ENCODE peak calls at places on chromosomes 6 and 20, in five cellular contexts. W, V, X, N and T are unnamed samples.
A peak's percentile ranks its signal among the peaks of the same experiment; 100 is the strongest.

GRCh38 chr20:5535211-5535756 is 214.9 kb upstream of the SHLD1 start:
- DNase-seq in W (no peak), X (peak; percentile 98), N (no peak), V (peak; percentile 90), T (peak; percentile 75)

GRCh38 chr20:8127553-8128255 is 4.4 kb upstream of the PLCB1 start:
- DNase-seq in V (no peak), N (no peak), W (no peak), X (no peak), T (peak; percentile 39)

GRCh38 chr6:162474722-162475121 is 252.8 kb downstream of the PRKN start:
- DNase-seq in X (no peak), V (no peak), N (no peak), W (no peak), T (no peak)

GRCh38 chr20:33893314-33893713 is 82.2 kb downstream of the CHMP4B start:
- DNase-seq in V (no peak), X (peak; percentile 43), N (no peak), W (no peak), T (peak; percentile 90)

GRCh38 chr6:138503881-138504680 is 4.8 kb upstream of the NHSL1 start:
- DNase-seq in X (no peak), N (no peak), V (no peak), W (no peak), T (no peak)

GRCh38 chr6:122736166-122736565 is 43.4 kb upstream of the FABP7 start:
- DNase-seq in W (no peak), N (no peak), V (no peak), X (no peak), T (no peak)

GRCh38 chr20:40952231-40952630 is 76.4 kb upstream of the TOP1 start:
- DNase-seq in W (no peak), X (no peak), V (peak; percentile 31), N (peak; percentile 17), T (no peak)

GRCh38 chr20:24736844-24737211 is 212.2 kb upstream of the CST7 start:
- DNase-seq in X (no peak), V (no peak), N (no peak), W (no peak), T (no peak)

GRCh38 chr6:154998855-154999254 is 3.7 kb downstream of the TIAM2 start:
- DNase-seq in X (no peak), V (no peak), W (no peak), N (no peak), T (no peak)

GRCh38 chr6:7165002-7165735 is 57.4 kb downstream of the RREB1 start:
- DNase-seq in W (no peak), X (peak; percentile 58), V (no peak), N (no peak), T (peak; percentile 61)

GRCh38 chr6:16872543-16873230 is 111.4 kb upstream of the ATXN1 start:
- DNase-seq in X (no peak), V (no peak), N (no peak), W (no peak), T (no peak)

GRCh38 chr6:111951439-111952140 is 78.3 kb upstream of the FYN start:
- DNase-seq in N (no peak), W (no peak), V (no peak), X (no peak), T (no peak)

GRCh38 chr6:139449611-139450000 is 75.2 kb upstream of the CITED2 start:
- DNase-seq in W (no peak), N (no peak), V (peak; percentile 39), X (peak; percentile 71), T (peak; percentile 45)

GRCh38 chr6:161138545-161139303 is 135.1 kb downstream of the AGPAT4 start:
- DNase-seq in N (no peak), W (no peak), V (no peak), X (no peak), T (no peak)

GRCh38 chr6:83273596-83273995 is 80.4 kb downstream of the RWDD2A start:
- DNase-seq in N (no peak), V (no peak), X (peak; percentile 35), W (no peak), T (peak; percentile 16)

GRCh38 chr20:58065508-58066361 is 162.7 kb downstream of the ANKRD60 start:
- DNase-seq in W (no peak), V (peak; percentile 86), N (peak; percentile 13), X (no peak), T (peak; percentile 81)

GRCh38 chr20:1860446-1860845 is 34.8 kb upstream of the SIRPA start:
- DNase-seq in W (no peak), V (no peak), N (no peak), X (peak; percentile 78), T (peak; percentile 18)

GRCh38 chr20:50930139-50931047 is 844 bp downstream of the ADNP start:
- DNase-seq in W (peak; percentile 64), X (no peak), N (peak; percentile 51), V (no peak), T (no peak)

GRCh38 chr20:10282930-10283556 is 64.4 kb downstream of the SNAP25 start:
- DNase-seq in W (no peak), N (no peak), X (peak; percentile 10), V (no peak), T (no peak)

GRCh38 chr6:116036075-116036773 is 24.5 kb downstream of the FRK start:
- DNase-seq in W (no peak), N (no peak), V (no peak), X (no peak), T (peak; percentile 21)

GRCh38 chr6:52507557-52508260 is 69.2 kb downstream of the TRAM2 start:
- DNase-seq in N (no peak), V (no peak), X (peak; percentile 87), W (no peak), T (peak; percentile 87)

GRCh38 chr6:33696538-33697518 is 14.7 kb downstream of the UQCC2 start:
- DNase-seq in W (no peak), X (peak; percentile 91), V (no peak), N (peak; percentile 80), T (peak; percentile 85)

GRCh38 chr20:44069203-44069931 is 117.6 kb downstream of the JPH2 start:
- DNase-seq in X (no peak), W (peak; percentile 66), V (no peak), N (peak; percentile 83), T (no peak)

GRCh38 chr6:27503436-27504030 is 30.6 kb upstream of the ZNF184 start:
- DNase-seq in X (peak; percentile 84), V (peak; percentile 75), W (no peak), N (peak; percentile 74), T (peak; percentile 63)

GRCh38 chr20:37564388-37565133 is 36.9 kb upstream of the BLCAP start:
- DNase-seq in W (peak; percentile 63), N (peak; percentile 56), X (peak; percentile 18), V (no peak), T (no peak)

GRCh38 chr20:9079038-9079731 is 10.3 kb downstream of the PLCB4 start:
- DNase-seq in V (no peak), W (no peak), N (no peak), X (no peak), T (no peak)

GRCh38 chr20:4041748-4042411 is 26.5 kb upstream of the RNF24 start:
- DNase-seq in N (peak; percentile 91), V (peak; percentile 96), X (peak; percentile 99), W (no peak), T (peak; percentile 98)

DNA sequence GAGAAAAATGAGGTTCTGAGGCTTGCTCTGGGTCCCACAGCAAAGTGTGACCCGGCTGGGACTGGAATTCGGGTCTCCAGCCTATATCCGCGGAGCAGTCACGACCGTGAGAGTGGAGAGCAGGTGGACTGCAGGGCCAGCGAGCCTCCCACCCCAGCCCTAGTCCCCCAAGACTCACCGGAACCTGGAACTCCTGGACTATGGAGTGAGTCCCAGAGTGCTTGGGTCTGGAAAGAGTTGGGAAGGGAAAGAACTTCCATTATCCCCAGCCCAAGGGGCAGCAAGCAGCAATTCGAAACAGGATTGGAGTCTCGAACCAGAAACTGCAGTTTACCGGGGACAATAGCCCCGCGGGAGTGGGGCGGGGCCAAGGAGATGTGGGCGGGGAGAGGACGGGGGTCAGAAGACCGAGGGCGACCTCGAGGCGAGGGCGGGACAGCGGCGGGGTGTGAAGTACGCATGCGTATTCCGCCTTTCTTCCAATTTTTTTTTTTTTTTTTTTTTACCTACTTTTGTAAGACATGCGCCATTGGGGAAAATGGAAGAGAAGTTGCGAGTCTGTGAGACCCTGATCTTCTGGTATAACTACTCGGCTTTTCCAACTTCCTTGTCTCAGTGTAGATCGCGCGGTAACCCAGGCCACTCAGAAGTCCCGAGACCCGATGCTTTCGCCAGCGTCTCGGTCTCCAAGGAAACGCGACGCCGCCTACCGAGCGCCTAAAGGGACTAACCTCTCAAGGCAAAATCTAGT is at the start of gene C20orf96:
- DNase-seq in V (peak; percentile 90), N (peak; percentile 96), X (peak; percentile 96), W (peak; percentile 94), T (peak; percentile 87)
- TF ChIP-seq CTCF in V (peak; percentile 58), N (no peak), X (peak; percentile 57), W (peak; percentile 35), T (peak; percentile 54)

DNA sequence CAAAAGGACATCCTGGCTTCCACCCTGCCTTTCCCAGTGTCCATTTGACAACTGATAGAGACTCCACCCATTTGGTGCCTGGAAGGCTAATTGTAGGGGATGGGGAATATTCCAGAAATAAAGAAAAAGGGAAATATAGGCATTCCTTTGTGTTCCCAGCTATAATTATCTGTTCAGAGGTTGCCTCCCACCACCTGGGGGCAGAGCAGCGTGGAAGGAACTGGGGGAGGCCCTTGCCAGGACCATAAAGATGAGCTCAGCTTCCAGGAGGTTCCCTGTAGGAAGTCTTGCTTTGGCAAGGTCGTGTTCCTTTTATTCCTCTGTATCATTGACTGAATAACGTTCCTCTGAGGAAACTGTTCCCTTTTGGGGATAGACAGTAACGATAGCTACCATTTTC is 214.7 kb downstream of the TFAP2C start:
- DNase-seq in W (no peak), V (no peak), X (no peak), N (no peak), T (no peak)
- TF ChIP-seq CTCF in W (no peak), V (peak; percentile 53), X (no peak), N (no peak), T (no peak)

DNA sequence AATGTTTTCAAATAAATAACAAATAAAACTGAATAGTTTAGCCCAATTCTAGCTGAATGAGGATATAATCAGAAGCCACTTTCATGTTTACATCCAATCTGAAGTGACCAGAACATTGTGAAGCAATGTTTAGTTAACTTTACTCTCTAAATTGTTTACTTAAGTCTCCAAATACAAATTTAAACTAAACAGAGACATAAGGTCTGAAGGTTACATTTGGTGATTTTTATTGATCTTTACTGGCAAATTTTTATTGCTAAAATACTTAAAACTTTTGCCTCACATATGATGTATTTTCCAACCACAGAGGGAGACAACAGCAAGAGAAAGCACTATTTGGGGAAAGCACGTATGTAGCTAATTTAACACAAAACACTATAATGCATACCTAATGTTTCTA is 106.8 kb upstream of the THEMIS start:
- DNase-seq in X (no peak), W (no peak), V (no peak), N (no peak), T (no peak)
- TF ChIP-seq CTCF in X (no peak), W (peak; percentile 7), V (no peak), N (no peak), T (no peak)

DNA sequence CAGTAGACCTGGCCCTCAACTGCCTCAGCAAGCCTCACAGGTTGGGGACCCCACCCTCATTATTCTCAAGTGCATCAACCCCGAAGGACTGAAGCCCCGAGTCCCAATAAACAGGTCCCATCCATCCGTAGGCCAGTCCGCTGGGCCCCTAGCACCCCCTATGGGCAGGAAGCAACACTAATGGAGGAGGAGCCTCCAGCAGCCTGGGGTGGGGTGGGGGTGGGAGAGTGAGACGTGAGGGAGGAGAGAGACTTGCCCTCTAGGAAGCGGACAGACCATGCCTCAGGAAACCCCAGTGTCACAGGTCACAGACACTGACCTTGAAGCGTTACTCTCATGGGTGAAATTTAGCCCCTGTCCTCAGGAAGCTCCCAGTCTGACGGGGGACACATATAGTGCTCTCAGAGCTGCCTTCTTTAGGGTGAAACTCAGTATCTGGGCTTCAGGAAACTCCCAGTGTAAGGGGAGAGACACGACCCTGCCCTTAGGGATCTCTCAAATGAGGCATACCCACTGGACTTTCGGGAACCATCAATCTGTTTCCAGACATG is 125.9 kb downstream of the MRPL14 start:
- DNase-seq in X (no peak), W (no peak), N (no peak), V (peak; percentile 71), T (no peak)
- TF ChIP-seq CTCF in X (peak; percentile 39), W (peak; percentile 28), N (no peak), V (peak; percentile 77), T (peak; percentile 43)